ENCODE peak calls at places on chromosomes 11 and 22, in ten cellular contexts. One of them, this sample, is unnamed.

GRCh38 chr22:27419473-27419872 is 382.1 kb downstream of the MN1 start:
- DNase-seq in A673: no peak
- DNase-seq in right lobe of liver: no peak
- DNase-seq in psoas muscle: no peak
- DNase-seq in AG04450: no peak
- DNase-seq in mammary epithelial cell: no peak
- DNase-seq in thoracic aorta: no peak
- DNase-seq in foreskin keratinocyte: no peak
- DNase-seq in H1: no peak
- DNase-seq in CD4-positive, alpha-beta T cell: no peak
- DNase-seq in this sample: no peak

GRCh38 chr11:86358720-86359119 is 16.0 kb upstream of the CCDC81 start:
- DNase-seq in right lobe of liver: no peak
- DNase-seq in psoas muscle: no peak
- DNase-seq in foreskin keratinocyte: no peak
- DNase-seq in thoracic aorta: no peak
- DNase-seq in A673: no peak
- DNase-seq in mammary epithelial cell: no peak
- DNase-seq in CD4-positive, alpha-beta T cell: no peak
- DNase-seq in AG04450: no peak
- DNase-seq in H1: no peak
- DNase-seq in this sample: no peak

GRCh38 chr11:36102868-36103267 is 159.0 kb downstream of the LDLRAD3 start:
- DNase-seq in psoas muscle: no peak
- DNase-seq in thoracic aorta: no peak
- DNase-seq in right lobe of liver: no peak
- DNase-seq in mammary epithelial cell: no peak
- DNase-seq in AG04450: no peak
- DNase-seq in H1: no peak
- DNase-seq in foreskin keratinocyte: no peak
- DNase-seq in A673: no peak
- DNase-seq in CD4-positive, alpha-beta T cell: no peak
- DNase-seq in this sample: no peak

GRCh38 chr22:17476838-17477237 is 86.5 kb upstream of the SLC25A18 start:
- DNase-seq in H1: no peak
- DNase-seq in A673: peak; percentile 24
- DNase-seq in psoas muscle: no peak
- DNase-seq in thoracic aorta: no peak
- DNase-seq in foreskin keratinocyte: no peak
- DNase-seq in right lobe of liver: no peak
- DNase-seq in mammary epithelial cell: peak; percentile 5
- DNase-seq in AG04450: no peak
- DNase-seq in CD4-positive, alpha-beta T cell: no peak
- DNase-seq in this sample: no peak

GRCh38 chr22:27780161-27780575 is 21.4 kb downstream of the MN1 start:
- DNase-seq in right lobe of liver: no peak
- DNase-seq in CD4-positive, alpha-beta T cell: no peak
- DNase-seq in AG04450: no peak
- DNase-seq in psoas muscle: no peak
- DNase-seq in mammary epithelial cell: no peak
- DNase-seq in foreskin keratinocyte: no peak
- DNase-seq in H1: no peak
- DNase-seq in thoracic aorta: no peak
- DNase-seq in A673: peak; percentile 70
- DNase-seq in this sample: no peak

GRCh38 chr11:118398797-118399564 is 2.4 kb upstream of the ATP5MG start:
- DNase-seq in thoracic aorta: no peak
- DNase-seq in A673: no peak
- DNase-seq in AG04450: no peak
- DNase-seq in CD4-positive, alpha-beta T cell: peak; percentile 31
- DNase-seq in H1: no peak
- DNase-seq in foreskin keratinocyte: no peak
- DNase-seq in right lobe of liver: no peak
- DNase-seq in psoas muscle: no peak
- DNase-seq in mammary epithelial cell: no peak
- DNase-seq in this sample: no peak

GRCh38 chr11:44797886-44798683 is 71.3 kb downstream of the TSPAN18 start:
- DNase-seq in foreskin keratinocyte: no peak
- DNase-seq in right lobe of liver: no peak
- DNase-seq in psoas muscle: no peak
- DNase-seq in H1: peak; percentile 70
- DNase-seq in thoracic aorta: no peak
- DNase-seq in A673: peak; percentile 82
- DNase-seq in AG04450: no peak
- DNase-seq in CD4-positive, alpha-beta T cell: no peak
- DNase-seq in mammary epithelial cell: no peak
- DNase-seq in this sample: no peak

GRCh38 chr11:132099692-132100091 is 729.3 kb downstream of the NTM start:
- DNase-seq in CD4-positive, alpha-beta T cell: no peak
- DNase-seq in psoas muscle: no peak
- DNase-seq in right lobe of liver: no peak
- DNase-seq in AG04450: no peak
- DNase-seq in A673: no peak
- DNase-seq in thoracic aorta: no peak
- DNase-seq in foreskin keratinocyte: no peak
- DNase-seq in mammary epithelial cell: no peak
- DNase-seq in H1: no peak
- DNase-seq in this sample: peak; percentile 25

GRCh38 chr11:13831707-13832106 is 130.8 kb upstream of the SPON1 start:
- DNase-seq in AG04450: no peak
- DNase-seq in A673: no peak
- DNase-seq in right lobe of liver: no peak
- DNase-seq in psoas muscle: no peak
- DNase-seq in CD4-positive, alpha-beta T cell: no peak
- DNase-seq in foreskin keratinocyte: no peak
- DNase-seq in H1: no peak
- DNase-seq in thoracic aorta: no peak
- DNase-seq in mammary epithelial cell: peak; percentile 19
- DNase-seq in this sample: no peak

GRCh38 chr11:19316434-19316833 is 75.7 kb upstream of the E2F8 start:
- DNase-seq in foreskin keratinocyte: no peak
- DNase-seq in A673: no peak
- DNase-seq in H1: no peak
- DNase-seq in mammary epithelial cell: no peak
- DNase-seq in AG04450: no peak
- DNase-seq in thoracic aorta: no peak
- DNase-seq in psoas muscle: peak; percentile 66
- DNase-seq in right lobe of liver: no peak
- DNase-seq in CD4-positive, alpha-beta T cell: no peak
- DNase-seq in this sample: no peak

GRCh38 chr11:105713696-105714095 is 103.8 kb downstream of the GRIA4 start:
- DNase-seq in mammary epithelial cell: no peak
- DNase-seq in right lobe of liver: no peak
- DNase-seq in H1: no peak
- DNase-seq in thoracic aorta: no peak
- DNase-seq in foreskin keratinocyte: no peak
- DNase-seq in CD4-positive, alpha-beta T cell: no peak
- DNase-seq in psoas muscle: no peak
- DNase-seq in AG04450: no peak
- DNase-seq in A673: no peak
- DNase-seq in this sample: no peak

GRCh38 chr22:20463324-20464095 is 25.9 kb upstream of the SCARF2 start:
- DNase-seq in right lobe of liver: peak; percentile 35
- DNase-seq in A673: no peak
- DNase-seq in H1: no peak
- DNase-seq in mammary epithelial cell: no peak
- DNase-seq in thoracic aorta: no peak
- DNase-seq in psoas muscle: peak; percentile 28
- DNase-seq in AG04450: no peak
- DNase-seq in CD4-positive, alpha-beta T cell: peak; percentile 21
- DNase-seq in foreskin keratinocyte: no peak
- DNase-seq in this sample: no peak

GRCh38 chr11:100629671-100630070 is 57.4 kb upstream of the ARHGAP42 start:
- DNase-seq in mammary epithelial cell: peak; percentile 27
- DNase-seq in thoracic aorta: no peak
- DNase-seq in right lobe of liver: no peak
- DNase-seq in A673: no peak
- DNase-seq in psoas muscle: no peak
- DNase-seq in foreskin keratinocyte: no peak
- DNase-seq in H1: no peak
- DNase-seq in AG04450: no peak
- DNase-seq in CD4-positive, alpha-beta T cell: no peak
- DNase-seq in this sample: no peak

GRCh38 chr22:50118557-50119168 is 28.9 kb downstream of the MOV10L1 start:
- DNase-seq in AG04450: peak; percentile 90
- DNase-seq in right lobe of liver: no peak
- DNase-seq in H1: no peak
- DNase-seq in A673: peak; percentile 13
- DNase-seq in thoracic aorta: no peak
- DNase-seq in CD4-positive, alpha-beta T cell: no peak
- DNase-seq in mammary epithelial cell: no peak
- DNase-seq in psoas muscle: no peak
- DNase-seq in foreskin keratinocyte: no peak
- DNase-seq in this sample: no peak

GRCh38 chr22:41003041-41003440 is 51.9 kb downstream of the RBX1 start:
- DNase-seq in right lobe of liver: no peak
- DNase-seq in thoracic aorta: no peak
- DNase-seq in H1: no peak
- DNase-seq in A673: no peak
- DNase-seq in CD4-positive, alpha-beta T cell: no peak
- DNase-seq in psoas muscle: no peak
- DNase-seq in foreskin keratinocyte: no peak
- DNase-seq in mammary epithelial cell: no peak
- DNase-seq in AG04450: no peak
- DNase-seq in this sample: no peak

GRCh38 chr11:114110948-114111347 is 51.4 kb downstream of the ZBTB16 start:
- DNase-seq in psoas muscle: no peak
- DNase-seq in A673: no peak
- DNase-seq in foreskin keratinocyte: no peak
- DNase-seq in CD4-positive, alpha-beta T cell: no peak
- DNase-seq in AG04450: no peak
- DNase-seq in right lobe of liver: peak; percentile 61
- DNase-seq in H1: no peak
- DNase-seq in mammary epithelial cell: no peak
- DNase-seq in thoracic aorta: no peak
- DNase-seq in this sample: no peak

DNA sequence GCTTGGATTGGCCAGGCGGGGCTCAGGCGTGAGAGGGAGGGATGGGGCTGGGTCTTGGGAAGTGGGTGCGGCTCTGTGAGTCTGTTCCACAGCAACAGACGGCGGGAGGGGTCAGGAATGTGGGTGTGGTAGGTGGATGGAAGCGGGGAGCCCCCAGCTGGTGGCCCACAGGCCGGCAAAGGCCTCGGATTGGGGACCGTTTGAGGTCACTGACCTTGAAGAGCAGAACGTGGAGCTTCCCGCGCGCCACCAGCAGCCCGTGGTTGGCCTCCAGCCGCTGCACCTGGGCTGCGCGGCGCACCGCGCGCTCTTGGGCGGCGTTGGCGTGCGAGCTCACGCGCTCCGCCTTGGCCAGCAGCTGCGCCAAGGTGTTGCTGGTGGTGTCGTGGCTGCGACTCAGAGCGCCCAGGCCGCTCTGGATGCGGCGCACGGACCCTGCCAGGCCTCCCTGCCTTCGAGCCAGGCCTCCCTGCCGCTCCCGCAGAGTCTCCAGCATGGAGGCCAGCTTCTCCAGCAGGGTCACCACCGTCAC is 356 bp downstream of the CAVIN3 start:
- DNase-seq in A673: no peak
- DNase-seq in right lobe of liver: peak; percentile 67
- DNase-seq in foreskin keratinocyte: peak; percentile 76
- DNase-seq in CD4-positive, alpha-beta T cell: no peak
- DNase-seq in psoas muscle: peak; percentile 86
- DNase-seq in thoracic aorta: peak; percentile 86
- DNase-seq in AG04450: peak; percentile 82
- DNase-seq in H1: no peak
- DNase-seq in mammary epithelial cell: peak; percentile 94
- DNase-seq in this sample: no peak
- H3K27ac ChIP-seq in A673: peak overlapping the region; percentile 83
- H3K27ac ChIP-seq in right lobe of liver: peak overlapping the region; percentile 62
- H3K27ac ChIP-seq in foreskin keratinocyte: peak overlapping the region; percentile 99
- H3K27ac ChIP-seq in CD4-positive, alpha-beta T cell: no peak overlapping the region
- H3K27ac ChIP-seq in psoas muscle: peak overlapping the region; percentile 96
- H3K27ac ChIP-seq in thoracic aorta: peak overlapping the region; percentile 99
- H3K27ac ChIP-seq in AG04450: peak overlapping the region; percentile 100
- H3K27ac ChIP-seq in H1: peak overlapping the region; percentile 72
- H3K27ac ChIP-seq in mammary epithelial cell: peak overlapping the region; percentile 95
- H3K27ac ChIP-seq in this sample: peak overlapping the region; percentile 88

DNA sequence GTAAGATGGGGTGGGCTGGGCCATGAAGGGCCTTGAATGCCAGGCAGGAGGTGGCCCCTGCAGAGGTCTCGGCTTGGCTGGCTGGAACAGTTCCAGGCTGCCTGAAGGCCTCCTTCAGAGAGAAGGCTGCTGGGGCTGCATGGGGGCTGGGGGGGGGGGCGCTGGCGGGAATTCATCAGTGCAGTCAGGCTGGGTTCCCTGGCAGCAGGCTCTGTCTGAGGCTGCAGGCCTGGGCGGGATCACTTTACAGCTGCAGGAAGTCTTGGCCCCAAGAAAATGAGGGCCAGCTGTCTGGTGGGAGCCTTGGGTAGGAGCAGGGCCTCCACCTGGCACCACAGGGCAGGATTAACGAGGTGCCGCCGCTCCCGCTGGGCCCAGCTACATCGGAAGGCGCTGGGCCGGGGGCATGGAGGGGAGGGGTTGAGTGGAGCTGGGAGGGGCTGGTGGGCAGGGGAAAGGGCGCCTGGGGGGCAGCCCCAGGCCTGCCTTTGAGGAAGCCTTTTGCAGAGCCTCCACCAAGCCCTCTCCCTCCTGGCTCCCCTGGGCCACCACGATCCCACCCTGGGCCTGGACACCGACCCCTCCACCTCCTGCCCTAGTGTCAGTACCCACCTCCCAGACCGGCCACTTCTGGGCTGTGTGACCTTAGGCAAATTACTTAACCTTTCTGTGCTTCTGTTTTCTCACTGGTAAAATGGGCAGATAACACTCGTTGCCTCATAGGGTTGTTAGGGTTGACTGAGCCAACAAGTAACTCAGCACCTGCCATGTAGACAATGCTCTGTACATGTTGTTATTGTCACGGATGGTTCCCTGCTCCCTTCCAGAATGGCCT is 31.0 kb upstream of the HMOX1 start:
- DNase-seq in A673: peak; percentile 45
- DNase-seq in right lobe of liver: no peak
- DNase-seq in foreskin keratinocyte: no peak
- DNase-seq in CD4-positive, alpha-beta T cell: no peak
- DNase-seq in psoas muscle: no peak
- DNase-seq in thoracic aorta: no peak
- DNase-seq in AG04450: no peak
- DNase-seq in H1: no peak
- DNase-seq in mammary epithelial cell: no peak
- DNase-seq in this sample: no peak
- H3K27ac ChIP-seq in A673: peak overlapping the region; percentile 14
- H3K27ac ChIP-seq in right lobe of liver: no peak overlapping the region
- H3K27ac ChIP-seq in foreskin keratinocyte: no peak overlapping the region
- H3K27ac ChIP-seq in CD4-positive, alpha-beta T cell: no peak overlapping the region
- H3K27ac ChIP-seq in psoas muscle: peak overlapping the region; percentile 80
- H3K27ac ChIP-seq in thoracic aorta: no peak overlapping the region
- H3K27ac ChIP-seq in AG04450: peak overlapping the region; percentile 21
- H3K27ac ChIP-seq in H1: no peak overlapping the region
- H3K27ac ChIP-seq in mammary epithelial cell: no peak overlapping the region
- H3K27ac ChIP-seq in this sample: peak overlapping the region; percentile 77

GRCh38 chr11:1462576-1462975 is 24.0 kb downstream of the MOB2 start:
- DNase-seq in mammary epithelial cell: no peak
- DNase-seq in thoracic aorta: no peak
- DNase-seq in H1: no peak
- DNase-seq in psoas muscle: no peak
- DNase-seq in AG04450: no peak
- DNase-seq in right lobe of liver: no peak
- DNase-seq in CD4-positive, alpha-beta T cell: no peak
- DNase-seq in A673: no peak
- DNase-seq in foreskin keratinocyte: no peak
- DNase-seq in this sample: no peak
- H3K27ac ChIP-seq in mammary epithelial cell: no peak overlapping the region
- H3K27ac ChIP-seq in thoracic aorta: no peak overlapping the region
- H3K27ac ChIP-seq in H1: no peak overlapping the region
- H3K27ac ChIP-seq in psoas muscle: no peak overlapping the region
- H3K27ac ChIP-seq in AG04450: no peak overlapping the region
- H3K27ac ChIP-seq in right lobe of liver: no peak overlapping the region
- H3K27ac ChIP-seq in CD4-positive, alpha-beta T cell: no peak overlapping the region
- H3K27ac ChIP-seq in A673: no peak overlapping the region
- H3K27ac ChIP-seq in foreskin keratinocyte: no peak overlapping the region
- H3K27ac ChIP-seq in this sample: no peak overlapping the region

GRCh38 chr11:32172771-32173170 is 81.9 kb downstream of the RCN1 start:
- DNase-seq in foreskin keratinocyte: no peak
- DNase-seq in right lobe of liver: no peak
- DNase-seq in psoas muscle: no peak
- DNase-seq in mammary epithelial cell: no peak
- DNase-seq in A673: no peak
- DNase-seq in AG04450: no peak
- DNase-seq in H1: no peak
- DNase-seq in thoracic aorta: no peak
- DNase-seq in CD4-positive, alpha-beta T cell: no peak
- DNase-seq in this sample: no peak
- H3K27ac ChIP-seq in foreskin keratinocyte: no peak overlapping the region
- H3K27ac ChIP-seq in right lobe of liver: no peak overlapping the region
- H3K27ac ChIP-seq in psoas muscle: no peak overlapping the region
- H3K27ac ChIP-seq in mammary epithelial cell: no peak overlapping the region
- H3K27ac ChIP-seq in A673: no peak overlapping the region
- H3K27ac ChIP-seq in AG04450: no peak overlapping the region
- H3K27ac ChIP-seq in H1: no peak overlapping the region
- H3K27ac ChIP-seq in thoracic aorta: no peak overlapping the region
- H3K27ac ChIP-seq in CD4-positive, alpha-beta T cell: no peak overlapping the region
- H3K27ac ChIP-seq in this sample: no peak overlapping the region

This sample was measured in Panc1.